ENCODE peak calls at places on chromosomes 5 and 9, in six cellular contexts. D is heart left ventricle, U is sigmoid colon, W is uterus, F is psoas muscle, P is cardiac fibroblast. V is an unnamed sample.

GRCh38 chr9:93127395-93127911 is 6.6 kb downstream of the NINJ1 start:
- DNase-seq in D (no peak), U (peak), W (peak), F (peak), P (no peak), V (no peak)

GRCh38 chr9:122325124-122325523 is 45.7 kb upstream of the PTGS1 start:
- DNase-seq in D (no peak), U (no peak), W (no peak), F (no peak), P (peak), V (peak)

GRCh38 chr9:14061921-14062320 is 252.0 kb downstream of the NFIB start:
- DNase-seq in D (no peak), U (no peak), W (no peak), F (no peak), P (no peak), V (no peak)

GRCh38 chr5:134840811-134841210 is 5.0 kb upstream of the C5orf24 start:
- DNase-seq in D (no peak), U (no peak), W (no peak), F (no peak), P (no peak), V (no peak)

GRCh38 chr5:175557778-175558177 is 79.4 kb downstream of the SFXN1 start:
- DNase-seq in D (no peak), U (no peak), W (no peak), F (no peak), P (no peak), V (no peak)

GRCh38 chr5:2780421-2781171 is 29.1 kb upstream of the IRX2 start:
- DNase-seq in D (no peak), U (no peak), W (no peak), F (no peak), P (no peak), V (no peak)

GRCh38 chr5:41747291-41747690 is 122.9 kb downstream of the OXCT1 start:
- DNase-seq in D (no peak), U (no peak), W (no peak), F (no peak), P (peak), V (no peak)

GRCh38 chr5:92309336-92309991 is 926.3 kb upstream of the ARRDC3 start:
- DNase-seq in D (no peak), U (no peak), W (no peak), F (no peak), P (peak), V (peak)

GRCh38 chr5:132497488-132497997 is 7.0 kb upstream of the IRF1 start:
- DNase-seq in D (peak), U (peak), W (peak), F (peak), P (peak), V (peak)

GRCh38 chr9:88387733-88388202 is 476 bp upstream of the SPIN1 start:
- DNase-seq in D (peak), U (peak), W (peak), F (peak), P (peak), V (peak)

GRCh38 chr5:137598341-137598740 is 99.2 kb upstream of the SPOCK1 start:
- DNase-seq in D (no peak), U (no peak), W (no peak), F (no peak), P (no peak), V (no peak)

GRCh38 chr5:174563899-174564298 is 160.5 kb upstream of the MSX2 start:
- DNase-seq in D (no peak), U (no peak), W (no peak), F (no peak), P (no peak), V (no peak)

GRCh38 chr9:97491216-97491999 is 10.1 kb upstream of the TMOD1 start:
- DNase-seq in D (no peak), U (no peak), W (no peak), F (no peak), P (no peak), V (no peak)

GRCh38 chr9:132244582-132245455 is 83.0 kb downstream of the NTNG2 start:
- DNase-seq in D (peak), U (no peak), W (peak), F (peak), P (peak), V (peak)

GRCh38 chr9:18921677-18922076 is 111.3 kb downstream of the SAXO1 start:
- DNase-seq in D (no peak), U (no peak), W (no peak), F (no peak), P (peak), V (peak)

GRCh38 chr9:6842584-6842947 is 84.8 kb downstream of the KDM4C start:
- DNase-seq in D (no peak), U (no peak), W (no peak), F (no peak), P (peak), V (peak)

GRCh38 chr5:68531970-68532369 is 316.4 kb downstream of the PIK3R1 start:
- DNase-seq in D (no peak), U (no peak), W (no peak), F (no peak), P (no peak), V (no peak)

GRCh38 chr5:138466900-138467710 is 1.8 kb downstream of the EGR1 start:
- DNase-seq in D (no peak), U (no peak), W (no peak), F (no peak), P (peak), V (peak)

GRCh38 chr5:26647781-26648180 is 390.6 kb downstream of the CDH9 start:
- DNase-seq in D (no peak), U (no peak), W (no peak), F (no peak), P (no peak), V (no peak)

GRCh38 chr9:133603165-133603927 is 5.8 kb downstream of the FAM163B start:
- DNase-seq in D (no peak), U (no peak), W (no peak), F (peak), P (no peak), V (no peak)

GRCh38 chr5:73170522-73170921 is 2.5 kb upstream of the TMEM174 start:
- DNase-seq in D (no peak), U (no peak), W (no peak), F (no peak), P (peak), V (no peak)

GRCh38 chr5:144467795-144468194 is 297.1 kb downstream of the KCTD16 start:
- DNase-seq in D (peak), U (no peak), W (no peak), F (peak), P (peak), V (peak)

DNA sequence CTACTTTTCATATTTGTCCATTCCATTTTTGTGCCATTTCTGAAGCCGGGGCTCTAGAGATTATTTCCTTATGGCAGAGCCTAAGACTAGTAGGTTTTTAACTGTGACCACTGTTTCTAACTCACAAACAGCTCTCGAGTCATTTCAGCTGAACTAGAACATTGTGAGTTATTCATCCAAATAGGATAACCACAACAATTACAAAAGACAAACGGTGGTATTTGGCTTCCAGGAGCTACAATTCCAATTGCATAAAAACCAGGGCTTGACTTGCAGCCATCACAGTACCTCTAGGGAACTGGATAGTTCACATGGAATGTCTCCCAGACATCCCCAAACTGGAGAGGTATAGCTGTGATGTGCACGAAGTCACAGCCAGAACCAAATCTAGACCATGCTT is 224.8 kb downstream of the FAM114A2 start:
- DNase-seq in D (no peak), U (no peak), W (no peak), F (no peak), P (peak), V (peak)
- TF ChIP-seq CTCF in D (no peak), U (no peak), W (no peak), F (no peak), P (no peak), V (no peak)

DNA sequence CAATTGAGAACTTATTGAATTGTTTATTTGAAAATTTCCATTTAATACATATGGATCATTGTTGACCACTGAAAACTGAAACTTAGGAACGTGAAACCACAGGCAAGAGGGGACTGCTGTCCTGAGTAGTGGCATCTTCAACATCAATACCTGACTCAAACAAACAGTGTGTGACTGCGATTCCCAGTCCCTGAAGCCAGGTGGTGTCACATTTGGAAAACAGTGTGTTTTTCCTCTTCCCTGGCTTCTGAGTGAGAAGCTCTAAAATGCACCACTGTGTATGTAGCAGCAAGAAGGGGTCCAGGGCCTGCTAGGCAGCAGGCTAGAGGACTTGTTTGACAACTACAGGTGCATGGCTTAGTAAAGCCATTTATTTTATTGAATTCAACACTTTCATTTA is 10.8 kb downstream of the GAPT start:
- DNase-seq in D (no peak), U (no peak), W (no peak), F (no peak), P (no peak), V (no peak)
- TF ChIP-seq CTCF in D (no peak), U (no peak), W (no peak), F (no peak), P (no peak), V (no peak)

GRCh38 chr9:74366111-74366510 is 131.0 kb upstream of the RORB start:
- DNase-seq in D (no peak), U (no peak), W (no peak), F (no peak), P (no peak), V (no peak)
- TF ChIP-seq CTCF in D (no peak), U (no peak), W (no peak), F (no peak), P (no peak), V (no peak)

DNA sequence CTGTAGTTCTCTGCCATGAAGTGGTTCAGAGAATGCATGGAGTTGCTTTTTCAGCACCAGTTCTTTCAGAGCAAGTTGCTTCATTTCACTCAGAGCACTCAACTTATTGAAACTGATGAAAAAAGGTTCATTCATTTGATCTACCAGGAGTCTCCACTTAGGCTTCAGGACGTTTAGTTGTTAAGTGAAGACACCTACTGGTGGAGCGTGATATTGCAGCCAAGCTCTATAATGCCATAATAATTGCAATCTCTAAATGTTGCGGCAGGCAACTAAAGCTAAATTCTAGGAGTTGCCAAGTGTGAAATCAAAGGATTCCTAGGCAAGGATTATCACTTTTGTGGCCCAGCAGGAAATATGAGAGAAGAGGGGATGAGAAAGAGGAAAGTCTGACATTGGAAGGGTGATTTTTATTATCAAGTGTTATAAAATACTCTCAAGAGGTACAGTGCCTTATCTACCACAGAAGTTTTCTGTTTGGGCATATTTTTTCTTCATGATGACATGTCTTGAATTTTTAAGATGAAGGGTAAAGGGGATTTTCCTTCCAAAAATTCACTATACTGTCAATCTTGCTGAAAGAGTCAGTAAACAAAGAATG is 83.6 kb downstream of the SH3PXD2B start:
- DNase-seq in D (no peak), U (no peak), W (no peak), F (no peak), P (peak), V (peak)
- TF ChIP-seq CTCF in D (peak), U (no peak), W (peak), F (peak), P (peak), V (peak)

GRCh38 chr9:137305060-137305787 is 3.2 kb upstream of the NRARP start:
- DNase-seq in D (peak), U (no peak), W (peak), F (peak), P (peak), V (no peak)
- TF ChIP-seq CTCF in D (no peak), U (no peak), W (no peak), F (no peak), P (peak), V (no peak)

GRCh38 chr9:32486839-32487562 is 39.0 kb downstream of the RIGI start:
- DNase-seq in D (no peak), U (no peak), W (no peak), F (no peak), P (peak), V (peak)
- TF ChIP-seq CTCF in D (no peak), U (no peak), W (no peak), F (no peak), P (no peak), V (no peak)

DNA sequence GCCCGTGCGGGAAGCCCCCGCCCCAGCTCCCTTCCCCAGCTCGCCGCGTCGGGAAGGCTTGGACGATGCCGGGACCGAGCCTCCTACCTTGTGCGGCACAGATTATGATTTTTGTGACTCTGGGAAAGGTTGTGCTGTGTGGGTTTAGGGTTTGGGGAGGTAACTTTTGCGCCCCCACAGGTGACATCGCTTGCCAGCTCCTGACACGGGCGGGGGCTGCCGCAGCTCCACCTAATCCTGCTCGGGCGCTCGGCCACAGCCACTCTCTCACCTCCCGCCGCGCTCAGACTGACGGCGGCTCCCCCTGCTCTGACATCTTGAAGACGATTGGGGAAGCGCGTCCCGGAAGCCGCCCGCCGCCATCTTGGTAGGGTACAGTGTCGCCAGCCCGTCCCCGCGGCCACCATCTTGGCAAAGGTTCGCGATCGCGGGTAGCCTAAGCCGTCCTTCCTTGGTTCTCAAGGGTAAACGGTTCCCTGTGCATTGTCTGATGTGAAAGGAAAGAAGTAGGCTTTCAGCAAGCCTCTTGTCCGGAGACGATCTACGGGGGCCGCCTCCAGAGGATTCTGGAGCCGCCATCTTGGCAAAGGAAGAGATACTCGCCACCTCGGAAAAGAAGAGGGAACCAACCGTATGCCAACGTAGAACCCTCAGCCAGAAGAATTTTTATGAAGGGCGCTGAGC is 1.7 kb upstream of the NR3C1 start:
- DNase-seq in D (peak), U (peak), W (peak), F (peak), P (peak), V (peak)
- TF ChIP-seq CTCF in D (no peak), U (no peak), W (peak), F (no peak), P (peak), V (peak)

GRCh38 chr9:37623267-37623666 is 27.5 kb upstream of the FRMPD1 start:
- DNase-seq in D (no peak), U (no peak), W (no peak), F (no peak), P (no peak), V (no peak)
- TF ChIP-seq CTCF in D (no peak), U (no peak), W (no peak), F (no peak), P (no peak), V (no peak)

GRCh38 chr5:127028822-127029457 is 1.4 kb downstream of the MARCHF3 start:
- DNase-seq in D (peak), U (no peak), W (no peak), F (no peak), P (peak), V (no peak)

GRCh38 chr5:127029513-127030258 is 672 bp downstream of the MARCHF3 start:
- DNase-seq in D (peak), U (peak), W (peak), F (peak), P (peak), V (peak)

GRCh38 chr5:127031147-127031862 is 947 bp upstream of the MARCHF3 start:
- DNase-seq in D (peak), U (no peak), W (no peak), F (peak), P (no peak), V (no peak)

GRCh38 chr5:127031863-127032232 is 1.5 kb upstream of the MARCHF3 start:
- DNase-seq in D (no peak), U (no peak), W (no peak), F (no peak), P (peak), V (peak)

GRCh38 chr5:127030259-127031146 is at the start of gene MARCHF3:
- DNase-seq in D (peak), U (peak), W (peak), F (peak), P (peak), V (peak)
- TF ChIP-seq CTCF in D (peak), U (no peak), W (peak), F (peak), P (peak), V (peak)